ENCODE peak calls at places on chromosomes 5 and 9, in ten cellular contexts. One of them, this sample, is unnamed. For H3K36me3, the result is how much of the 10 kb centered on the place peaks cover.

GRCh38 chr5:145701404-145701803 is 133.7 kb downstream of the PRELID2 start:
- DNase-seq in HepG2: no peak
- DNase-seq in K562: no peak
- DNase-seq in breast epithelium: no peak
- DNase-seq in HCT116: no peak
- DNase-seq in stomach: no peak
- DNase-seq in H1: no peak
- DNase-seq in transverse colon: no peak
- DNase-seq in upper lobe of left lung: no peak
- DNase-seq in endothelial cell of umbilical vein: no peak
- DNase-seq in this sample: no peak

GRCh38 chr9:97556721-97557605 is 55.5 kb downstream of the TMOD1 start:
- DNase-seq in HepG2: no peak
- DNase-seq in K562: no peak
- DNase-seq in breast epithelium: no peak
- DNase-seq in HCT116: no peak
- DNase-seq in stomach: peak
- DNase-seq in H1: no peak
- DNase-seq in transverse colon: no peak
- DNase-seq in upper lobe of left lung: no peak
- DNase-seq in endothelial cell of umbilical vein: no peak
- DNase-seq in this sample: no peak

GRCh38 chr5:139670369-139671095 is 22.4 kb downstream of the CXXC5 start:
- DNase-seq in HepG2: peak
- DNase-seq in K562: peak
- DNase-seq in breast epithelium: no peak
- DNase-seq in HCT116: no peak
- DNase-seq in stomach: no peak
- DNase-seq in H1: no peak
- DNase-seq in transverse colon: peak
- DNase-seq in upper lobe of left lung: no peak
- DNase-seq in endothelial cell of umbilical vein: peak
- DNase-seq in this sample: no peak

GRCh38 chr5:132506094-132506692 is 15.6 kb upstream of the IRF1 start:
- DNase-seq in HepG2: peak
- DNase-seq in K562: peak
- DNase-seq in breast epithelium: no peak
- DNase-seq in HCT116: peak
- DNase-seq in stomach: no peak
- DNase-seq in H1: no peak
- DNase-seq in transverse colon: peak
- DNase-seq in upper lobe of left lung: no peak
- DNase-seq in endothelial cell of umbilical vein: peak
- DNase-seq in this sample: peak

GRCh38 chr5:84724683-84725082 is 340.0 kb upstream of the EDIL3 start:
- DNase-seq in HepG2: no peak
- DNase-seq in K562: no peak
- DNase-seq in breast epithelium: no peak
- DNase-seq in HCT116: no peak
- DNase-seq in stomach: no peak
- DNase-seq in H1: no peak
- DNase-seq in transverse colon: no peak
- DNase-seq in upper lobe of left lung: no peak
- DNase-seq in endothelial cell of umbilical vein: peak
- DNase-seq in this sample: no peak

GRCh38 chr9:134515026-134515821 is 126.4 kb upstream of the COL5A1 start:
- DNase-seq in HepG2: no peak
- DNase-seq in K562: no peak
- DNase-seq in breast epithelium: peak
- DNase-seq in HCT116: no peak
- DNase-seq in stomach: peak
- DNase-seq in H1: no peak
- DNase-seq in transverse colon: no peak
- DNase-seq in upper lobe of left lung: no peak
- DNase-seq in endothelial cell of umbilical vein: no peak
- DNase-seq in this sample: no peak

GRCh38 chr5:36403601-36404311 is 102.1 kb upstream of the RANBP3L start:
- DNase-seq in HepG2: no peak
- DNase-seq in K562: no peak
- DNase-seq in breast epithelium: no peak
- DNase-seq in HCT116: no peak
- DNase-seq in stomach: no peak
- DNase-seq in H1: no peak
- DNase-seq in transverse colon: no peak
- DNase-seq in upper lobe of left lung: no peak
- DNase-seq in endothelial cell of umbilical vein: no peak
- DNase-seq in this sample: no peak

GRCh38 chr5:151742870-151743294 is 15.5 kb downstream of the ATOX1 start:
- DNase-seq in HepG2: peak
- DNase-seq in K562: peak
- DNase-seq in breast epithelium: no peak
- DNase-seq in HCT116: peak
- DNase-seq in stomach: no peak
- DNase-seq in H1: no peak
- DNase-seq in transverse colon: peak
- DNase-seq in upper lobe of left lung: no peak
- DNase-seq in endothelial cell of umbilical vein: peak
- DNase-seq in this sample: no peak

GRCh38 chr5:68562308-68562707 is 346.8 kb downstream of the PIK3R1 start:
- DNase-seq in HepG2: no peak
- DNase-seq in K562: no peak
- DNase-seq in breast epithelium: no peak
- DNase-seq in HCT116: no peak
- DNase-seq in stomach: peak
- DNase-seq in H1: no peak
- DNase-seq in transverse colon: no peak
- DNase-seq in upper lobe of left lung: no peak
- DNase-seq in endothelial cell of umbilical vein: no peak
- DNase-seq in this sample: no peak

GRCh38 chr9:72948906-72949582 is 3.8 kb downstream of the ALDH1A1 start:
- DNase-seq in HepG2: no peak
- DNase-seq in K562: no peak
- DNase-seq in breast epithelium: no peak
- DNase-seq in HCT116: no peak
- DNase-seq in stomach: no peak
- DNase-seq in H1: no peak
- DNase-seq in transverse colon: no peak
- DNase-seq in upper lobe of left lung: no peak
- DNase-seq in endothelial cell of umbilical vein: peak
- DNase-seq in this sample: no peak

GRCh38 chr5:113050606-113051391 is 74.2 kb downstream of the DCP2 start:
- DNase-seq in HepG2: no peak
- DNase-seq in K562: peak
- DNase-seq in breast epithelium: no peak
- DNase-seq in HCT116: no peak
- DNase-seq in stomach: no peak
- DNase-seq in H1: no peak
- DNase-seq in transverse colon: no peak
- DNase-seq in upper lobe of left lung: no peak
- DNase-seq in endothelial cell of umbilical vein: peak
- DNase-seq in this sample: no peak

GRCh38 chr5:143142596-143143435 is 260.7 kb downstream of the NR3C1 start:
- DNase-seq in HepG2: no peak
- DNase-seq in K562: no peak
- DNase-seq in breast epithelium: no peak
- DNase-seq in HCT116: no peak
- DNase-seq in stomach: peak
- DNase-seq in H1: no peak
- DNase-seq in transverse colon: no peak
- DNase-seq in upper lobe of left lung: no peak
- DNase-seq in endothelial cell of umbilical vein: no peak
- DNase-seq in this sample: no peak

GRCh38 chr5:59005934-59006701 is 423.2 kb downstream of the RAB3C start:
- DNase-seq in HepG2: no peak
- DNase-seq in K562: no peak
- DNase-seq in breast epithelium: no peak
- DNase-seq in HCT116: no peak
- DNase-seq in stomach: no peak
- DNase-seq in H1: no peak
- DNase-seq in transverse colon: no peak
- DNase-seq in upper lobe of left lung: no peak
- DNase-seq in endothelial cell of umbilical vein: no peak
- DNase-seq in this sample: no peak

GRCh38 chr9:131477816-131478419 is 24.8 kb upstream of the POMT1 start:
- DNase-seq in HepG2: no peak
- DNase-seq in K562: no peak
- DNase-seq in breast epithelium: no peak
- DNase-seq in HCT116: no peak
- DNase-seq in stomach: no peak
- DNase-seq in H1: no peak
- DNase-seq in transverse colon: no peak
- DNase-seq in upper lobe of left lung: no peak
- DNase-seq in endothelial cell of umbilical vein: no peak
- DNase-seq in this sample: no peak
- H3K36me3 ChIP-seq in HepG2: half or more
- H3K36me3 ChIP-seq in K562: half or more
- H3K36me3 ChIP-seq in breast epithelium: under half
- H3K36me3 ChIP-seq in HCT116: half or more
- H3K36me3 ChIP-seq in stomach: half or more
- H3K36me3 ChIP-seq in H1: half or more
- H3K36me3 ChIP-seq in transverse colon: under half
- H3K36me3 ChIP-seq in upper lobe of left lung: half or more
- H3K36me3 ChIP-seq in endothelial cell of umbilical vein: under half
- H3K36me3 ChIP-seq in this sample: half or more

GRCh38 chr9:69759478-69760277 is at the start of gene PTAR1:
- DNase-seq in HepG2: peak
- DNase-seq in K562: peak
- DNase-seq in breast epithelium: peak
- DNase-seq in HCT116: peak
- DNase-seq in stomach: peak
- DNase-seq in H1: peak
- DNase-seq in transverse colon: peak
- DNase-seq in upper lobe of left lung: peak
- DNase-seq in endothelial cell of umbilical vein: peak
- DNase-seq in this sample: peak
- TF ChIP-seq POLR2A in HepG2: peak
- TF ChIP-seq POLR2A in K562: peak
- TF ChIP-seq POLR2A in breast epithelium: peak
- TF ChIP-seq POLR2A in HCT116: peak
- TF ChIP-seq POLR2A in stomach: no peak
- TF ChIP-seq POLR2A in H1: peak
- TF ChIP-seq POLR2A in transverse colon: peak
- TF ChIP-seq POLR2A in upper lobe of left lung: peak
- TF ChIP-seq POLR2A in endothelial cell of umbilical vein: peak
- TF ChIP-seq POLR2A in this sample: peak

GRCh38 chr9:128245293-128246151 is 30.3 kb downstream of the GOLGA2 start:
- DNase-seq in HepG2: peak
- DNase-seq in K562: peak
- DNase-seq in breast epithelium: no peak
- DNase-seq in HCT116: no peak
- DNase-seq in stomach: no peak
- DNase-seq in H1: no peak
- DNase-seq in transverse colon: no peak
- DNase-seq in upper lobe of left lung: no peak
- DNase-seq in endothelial cell of umbilical vein: peak
- DNase-seq in this sample: no peak

GRCh38 chr9:128242828-128243485 is 32.9 kb downstream of the GOLGA2 start:
- DNase-seq in HepG2: no peak
- DNase-seq in K562: no peak
- DNase-seq in breast epithelium: no peak
- DNase-seq in HCT116: no peak
- DNase-seq in stomach: no peak
- DNase-seq in H1: no peak
- DNase-seq in transverse colon: no peak
- DNase-seq in upper lobe of left lung: peak
- DNase-seq in endothelial cell of umbilical vein: no peak
- DNase-seq in this sample: no peak

GRCh38 chr9:128243486-128244415 is 32.1 kb downstream of the GOLGA2 start:
- DNase-seq in HepG2: no peak
- DNase-seq in K562: peak
- DNase-seq in breast epithelium: no peak
- DNase-seq in HCT116: no peak
- DNase-seq in stomach: no peak
- DNase-seq in H1: no peak
- DNase-seq in transverse colon: no peak
- DNase-seq in upper lobe of left lung: peak
- DNase-seq in endothelial cell of umbilical vein: no peak
- DNase-seq in this sample: no peak

GRCh38 chr9:128246471-128246870 is 29.3 kb downstream of the GOLGA2 start:
- DNase-seq in HepG2: no peak
- DNase-seq in K562: peak
- DNase-seq in breast epithelium: no peak
- DNase-seq in HCT116: no peak
- DNase-seq in stomach: no peak
- DNase-seq in H1: no peak
- DNase-seq in transverse colon: no peak
- DNase-seq in upper lobe of left lung: no peak
- DNase-seq in endothelial cell of umbilical vein: no peak
- DNase-seq in this sample: no peak

GRCh38 chr9:128244443-128245226 is 31.2 kb downstream of the GOLGA2 start:
- DNase-seq in HepG2: peak
- DNase-seq in K562: peak
- DNase-seq in breast epithelium: peak
- DNase-seq in HCT116: no peak
- DNase-seq in stomach: peak
- DNase-seq in H1: no peak
- DNase-seq in transverse colon: peak
- DNase-seq in upper lobe of left lung: peak
- DNase-seq in endothelial cell of umbilical vein: no peak
- DNase-seq in this sample: peak
- TF ChIP-seq POLR2AphosphoS5 in HepG2: no peak
- TF ChIP-seq POLR2AphosphoS5 in K562: no peak
- TF ChIP-seq POLR2AphosphoS5 in breast epithelium: no peak
- TF ChIP-seq POLR2AphosphoS5 in HCT116: no peak
- TF ChIP-seq POLR2AphosphoS5 in stomach: no peak
- TF ChIP-seq POLR2AphosphoS5 in H1: no peak
- TF ChIP-seq POLR2AphosphoS5 in transverse colon: peak
- TF ChIP-seq POLR2AphosphoS5 in upper lobe of left lung: peak
- TF ChIP-seq POLR2AphosphoS5 in endothelial cell of umbilical vein: no peak
- TF ChIP-seq POLR2AphosphoS5 in this sample: peak

GRCh38 chr9:136527721-136528710 is 17.8 kb downstream of the NOTCH1 start:
- DNase-seq in HepG2: no peak
- DNase-seq in K562: peak
- DNase-seq in breast epithelium: no peak
- DNase-seq in HCT116: no peak
- DNase-seq in stomach: peak
- DNase-seq in H1: no peak
- DNase-seq in transverse colon: peak
- DNase-seq in upper lobe of left lung: no peak
- DNase-seq in endothelial cell of umbilical vein: no peak
- DNase-seq in this sample: no peak

GRCh38 chr9:136527131-136527530 is 18.7 kb downstream of the NOTCH1 start:
- DNase-seq in HepG2: no peak
- DNase-seq in K562: no peak
- DNase-seq in breast epithelium: no peak
- DNase-seq in HCT116: no peak
- DNase-seq in stomach: no peak
- DNase-seq in H1: no peak
- DNase-seq in transverse colon: no peak
- DNase-seq in upper lobe of left lung: no peak
- DNase-seq in endothelial cell of umbilical vein: no peak
- DNase-seq in this sample: no peak

GRCh38 chr9:136529516-136530471 is 16.1 kb downstream of the NOTCH1 start:
- DNase-seq in HepG2: no peak
- DNase-seq in K562: no peak
- DNase-seq in breast epithelium: no peak
- DNase-seq in HCT116: no peak
- DNase-seq in stomach: no peak
- DNase-seq in H1: no peak
- DNase-seq in transverse colon: no peak
- DNase-seq in upper lobe of left lung: no peak
- DNase-seq in endothelial cell of umbilical vein: peak
- DNase-seq in this sample: no peak

GRCh38 chr9:136530472-136531089 is 15.3 kb downstream of the NOTCH1 start:
- DNase-seq in HepG2: no peak
- DNase-seq in K562: no peak
- DNase-seq in breast epithelium: no peak
- DNase-seq in HCT116: no peak
- DNase-seq in stomach: no peak
- DNase-seq in H1: no peak
- DNase-seq in transverse colon: no peak
- DNase-seq in upper lobe of left lung: peak
- DNase-seq in endothelial cell of umbilical vein: peak
- DNase-seq in this sample: no peak

GRCh38 chr9:136528716-136529341 is 17.0 kb downstream of the NOTCH1 start:
- DNase-seq in HepG2: no peak
- DNase-seq in K562: no peak
- DNase-seq in breast epithelium: no peak
- DNase-seq in HCT116: no peak
- DNase-seq in stomach: no peak
- DNase-seq in H1: no peak
- DNase-seq in transverse colon: no peak
- DNase-seq in upper lobe of left lung: no peak
- DNase-seq in endothelial cell of umbilical vein: no peak
- DNase-seq in this sample: no peak
- H3K36me3 ChIP-seq in HepG2: under half
- H3K36me3 ChIP-seq in K562: under half
- H3K36me3 ChIP-seq in breast epithelium: under half
- H3K36me3 ChIP-seq in HCT116: under half
- H3K36me3 ChIP-seq in stomach: under half
- H3K36me3 ChIP-seq in H1: under half
- H3K36me3 ChIP-seq in transverse colon: under half
- H3K36me3 ChIP-seq in upper lobe of left lung: under half
- H3K36me3 ChIP-seq in endothelial cell of umbilical vein: under half
- H3K36me3 ChIP-seq in this sample: under half